ENCODE peak calls at places on chromosomes 6 and 20, in seven cellular contexts. One of them, this sample, is unnamed.

GRCh38 chr20:36642136-36642535 is 3.9 kb downstream of the SLA2 start:
- DNase-seq in ascending aorta: no peak
- DNase-seq in PC-9: no peak
- DNase-seq in SJSA1: no peak
- DNase-seq in Karpas-422: no peak
- DNase-seq in A673: no peak
- DNase-seq in colonic mucosa: no peak
- DNase-seq in this sample: no peak

GRCh38 chr20:41405436-41405835 is 38.8 kb upstream of the EMILIN3 start:
- DNase-seq in Karpas-422: no peak
- DNase-seq in A673: no peak
- DNase-seq in SJSA1: no peak
- DNase-seq in colonic mucosa: no peak
- DNase-seq in ascending aorta: no peak
- DNase-seq in PC-9: no peak
- DNase-seq in this sample: no peak

GRCh38 chr20:1296117-1296610 is 30.1 kb downstream of the SNPH start:
- DNase-seq in ascending aorta: no peak
- DNase-seq in PC-9: no peak
- DNase-seq in Karpas-422: no peak
- DNase-seq in SJSA1: no peak
- DNase-seq in colonic mucosa: no peak
- DNase-seq in A673: no peak
- DNase-seq in this sample: no peak

GRCh38 chr20:46293084-46293483 is 15.2 kb downstream of the CDH22 start:
- DNase-seq in colonic mucosa: no peak
- DNase-seq in A673: peak
- DNase-seq in SJSA1: peak
- DNase-seq in ascending aorta: no peak
- DNase-seq in Karpas-422: peak
- DNase-seq in PC-9: peak
- DNase-seq in this sample: no peak

GRCh38 chr6:134519456-134519855 is 201.5 kb upstream of the SGK1 start:
- DNase-seq in Karpas-422: peak
- DNase-seq in PC-9: no peak
- DNase-seq in colonic mucosa: no peak
- DNase-seq in SJSA1: no peak
- DNase-seq in A673: peak
- DNase-seq in ascending aorta: no peak
- DNase-seq in this sample: peak

GRCh38 chr6:149012040-149012545 is 265.3 kb downstream of the UST start:
- DNase-seq in colonic mucosa: no peak
- DNase-seq in SJSA1: peak
- DNase-seq in Karpas-422: no peak
- DNase-seq in A673: peak
- DNase-seq in ascending aorta: no peak
- DNase-seq in PC-9: no peak
- DNase-seq in this sample: no peak

GRCh38 chr6:154292855-154293519 is 63.6 kb downstream of the IPCEF1 start:
- DNase-seq in PC-9: peak
- DNase-seq in Karpas-422: no peak
- DNase-seq in ascending aorta: no peak
- DNase-seq in SJSA1: peak
- DNase-seq in colonic mucosa: no peak
- DNase-seq in A673: peak
- DNase-seq in this sample: no peak

GRCh38 chr6:160259143-160259425 is 463 bp upstream of the SLC22A2 start:
- DNase-seq in SJSA1: no peak
- DNase-seq in colonic mucosa: no peak
- DNase-seq in Karpas-422: no peak
- DNase-seq in A673: no peak
- DNase-seq in ascending aorta: no peak
- DNase-seq in PC-9: no peak
- DNase-seq in this sample: no peak

GRCh38 chr6:14468656-14469321 is 351.2 kb downstream of the CD83 start:
- DNase-seq in A673: no peak
- DNase-seq in PC-9: no peak
- DNase-seq in SJSA1: no peak
- DNase-seq in colonic mucosa: no peak
- DNase-seq in Karpas-422: no peak
- DNase-seq in ascending aorta: no peak
- DNase-seq in this sample: no peak

GRCh38 chr6:37426945-37427510 is 6.0 kb upstream of the CMTR1 start:
- DNase-seq in PC-9: no peak
- DNase-seq in colonic mucosa: no peak
- DNase-seq in SJSA1: no peak
- DNase-seq in Karpas-422: peak
- DNase-seq in A673: no peak
- DNase-seq in ascending aorta: no peak
- DNase-seq in this sample: no peak

DNA sequence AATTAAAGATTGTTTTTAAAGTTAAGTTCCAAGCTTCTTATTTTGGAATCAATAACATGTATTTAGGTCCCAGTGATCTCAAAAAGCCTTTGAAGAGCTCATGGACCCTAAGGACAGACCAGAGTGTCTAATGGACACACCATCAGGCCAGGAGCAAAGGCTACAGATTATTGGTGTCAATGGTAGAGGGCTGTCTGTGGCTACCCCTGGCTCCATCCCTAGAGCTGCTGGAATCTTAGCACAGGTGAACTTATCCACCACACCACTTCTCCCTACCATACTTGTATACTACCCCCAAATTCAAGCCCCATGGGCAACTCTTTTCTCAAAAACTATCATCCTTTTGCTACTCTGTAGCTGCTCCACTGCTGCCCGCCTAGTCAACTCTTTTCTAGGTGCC is 79.4 kb upstream of the BEND6 start:
- DNase-seq in PC-9: no peak
- DNase-seq in ascending aorta: no peak
- DNase-seq in SJSA1: no peak
- DNase-seq in colonic mucosa: no peak
- DNase-seq in Karpas-422: no peak
- DNase-seq in A673: no peak
- DNase-seq in this sample: no peak
- H3K27ac ChIP-seq in PC-9: no peak
- H3K27ac ChIP-seq in ascending aorta: no peak
- H3K27ac ChIP-seq in SJSA1: no peak
- H3K27ac ChIP-seq in colonic mucosa: peak
- H3K27ac ChIP-seq in Karpas-422: no peak
- H3K27ac ChIP-seq in A673: no peak
- H3K27ac ChIP-seq in this sample: no peak

GRCh38 chr20:61435184-61435822 is 183.2 kb downstream of the CDH4 start:
- DNase-seq in colonic mucosa: no peak
- DNase-seq in A673: no peak
- DNase-seq in PC-9: no peak
- DNase-seq in ascending aorta: no peak
- DNase-seq in Karpas-422: no peak
- DNase-seq in SJSA1: no peak
- DNase-seq in this sample: no peak

GRCh38 chr20:61437280-61438206 is 185.5 kb downstream of the CDH4 start:
- DNase-seq in Karpas-422: no peak
- DNase-seq in A673: peak
- DNase-seq in colonic mucosa: no peak
- DNase-seq in ascending aorta: no peak
- DNase-seq in SJSA1: no peak
- DNase-seq in PC-9: no peak
- DNase-seq in this sample: no peak

GRCh38 chr20:61436268-61436667 is 184.2 kb downstream of the CDH4 start:
- DNase-seq in A673: peak
- DNase-seq in PC-9: no peak
- DNase-seq in colonic mucosa: no peak
- DNase-seq in Karpas-422: no peak
- DNase-seq in SJSA1: peak
- DNase-seq in ascending aorta: no peak
- DNase-seq in this sample: no peak

GRCh38 chr20:61435823-61436220 is 183.8 kb downstream of the CDH4 start:
- DNase-seq in SJSA1: no peak
- DNase-seq in PC-9: no peak
- DNase-seq in ascending aorta: no peak
- DNase-seq in colonic mucosa: no peak
- DNase-seq in A673: no peak
- DNase-seq in Karpas-422: no peak
- DNase-seq in this sample: no peak

GRCh38 chr20:61436674-61437279 is 184.7 kb downstream of the CDH4 start:
- DNase-seq in PC-9: no peak
- DNase-seq in SJSA1: peak
- DNase-seq in ascending aorta: no peak
- DNase-seq in colonic mucosa: no peak
- DNase-seq in A673: peak
- DNase-seq in Karpas-422: no peak
- DNase-seq in this sample: no peak
- H3K27ac ChIP-seq in PC-9: no peak
- H3K27ac ChIP-seq in SJSA1: peak
- H3K27ac ChIP-seq in ascending aorta: no peak
- H3K27ac ChIP-seq in colonic mucosa: no peak
- H3K27ac ChIP-seq in A673: peak
- H3K27ac ChIP-seq in Karpas-422: no peak
- H3K27ac ChIP-seq in this sample: no peak

DNA sequence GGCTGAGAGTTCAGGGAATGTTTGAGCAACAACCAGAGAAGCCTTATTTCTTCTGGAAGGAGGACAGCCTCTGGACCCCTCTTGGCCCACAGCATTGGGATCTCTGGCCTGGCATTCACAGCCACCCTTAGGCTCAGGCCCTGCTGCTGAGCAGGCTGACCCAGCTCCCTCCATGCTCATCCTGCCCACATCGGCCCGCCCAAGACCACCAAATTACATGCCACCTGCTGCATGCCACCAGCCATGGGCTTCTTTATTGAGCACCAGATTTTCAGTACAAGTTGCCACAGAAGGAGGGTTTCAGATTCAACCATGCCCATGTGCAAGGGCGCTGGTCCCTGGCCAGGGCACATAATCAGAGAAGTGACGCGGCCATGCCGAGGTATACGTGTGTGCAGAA is 32.2 kb downstream of the ADA start:
- DNase-seq in PC-9: no peak
- DNase-seq in SJSA1: no peak
- DNase-seq in ascending aorta: no peak
- DNase-seq in colonic mucosa: no peak
- DNase-seq in A673: no peak
- DNase-seq in Karpas-422: no peak
- DNase-seq in this sample: no peak
- H3K27ac ChIP-seq in PC-9: no peak
- H3K27ac ChIP-seq in SJSA1: no peak
- H3K27ac ChIP-seq in ascending aorta: no peak
- H3K27ac ChIP-seq in colonic mucosa: no peak
- H3K27ac ChIP-seq in A673: no peak
- H3K27ac ChIP-seq in Karpas-422: no peak
- H3K27ac ChIP-seq in this sample: no peak

DNA sequence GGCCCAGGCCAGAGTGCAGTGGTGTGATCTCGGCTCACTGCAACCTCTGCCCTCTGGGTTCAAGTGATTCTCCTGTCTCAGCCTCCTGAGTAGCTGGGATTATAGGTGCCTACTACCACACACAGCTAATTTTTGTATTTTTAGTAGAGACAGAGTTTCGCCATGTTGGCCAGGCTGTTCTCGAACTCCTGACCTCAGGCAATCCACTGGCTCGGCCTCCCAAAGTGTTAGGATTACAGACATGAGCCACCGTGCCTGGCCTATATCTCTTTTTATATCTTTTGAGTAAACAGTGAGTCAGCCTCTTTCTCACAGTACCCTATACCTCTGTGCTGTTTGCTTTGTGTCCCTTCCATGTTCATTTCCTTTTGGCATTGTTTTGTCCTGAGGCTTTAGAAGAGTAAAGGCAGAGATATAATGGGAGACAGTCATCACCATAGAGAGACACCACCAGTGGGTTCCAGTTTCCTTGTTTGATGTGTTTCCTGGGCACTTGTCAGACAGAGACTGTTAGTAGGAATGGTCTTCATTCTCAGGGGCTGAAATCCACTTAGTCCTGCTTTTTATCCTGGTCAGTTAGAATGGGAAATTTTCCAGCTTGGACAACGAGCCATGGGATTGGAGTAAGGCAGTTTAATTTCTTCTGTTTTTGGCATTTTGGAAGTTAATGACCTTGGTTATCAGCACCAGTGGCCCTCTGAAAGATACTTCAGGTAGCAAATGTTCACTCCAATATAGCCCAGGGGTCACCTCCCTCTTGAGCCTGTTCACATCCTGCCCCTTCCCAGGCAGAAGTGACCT is 32.2 kb upstream of the ASXL1 start:
- DNase-seq in A673: no peak
- DNase-seq in ascending aorta: no peak
- DNase-seq in colonic mucosa: peak
- DNase-seq in SJSA1: peak
- DNase-seq in PC-9: peak
- DNase-seq in Karpas-422: no peak
- DNase-seq in this sample: no peak
- H3K27ac ChIP-seq in A673: no peak
- H3K27ac ChIP-seq in ascending aorta: no peak
- H3K27ac ChIP-seq in colonic mucosa: peak
- H3K27ac ChIP-seq in SJSA1: peak
- H3K27ac ChIP-seq in PC-9: peak
- H3K27ac ChIP-seq in Karpas-422: no peak
- H3K27ac ChIP-seq in this sample: no peak

GRCh38 chr6:144347933-144348332 is 62.8 kb downstream of the UTRN start:
- DNase-seq in PC-9: no peak
- DNase-seq in A673: no peak
- DNase-seq in SJSA1: no peak
- DNase-seq in colonic mucosa: no peak
- DNase-seq in ascending aorta: no peak
- DNase-seq in Karpas-422: no peak
- DNase-seq in this sample: no peak

GRCh38 chr6:144351338-144351737 is 66.2 kb downstream of the UTRN start:
- DNase-seq in A673: no peak
- DNase-seq in SJSA1: no peak
- DNase-seq in PC-9: no peak
- DNase-seq in Karpas-422: no peak
- DNase-seq in ascending aorta: no peak
- DNase-seq in colonic mucosa: no peak
- DNase-seq in this sample: no peak

GRCh38 chr6:144350176-144350575 is 65.0 kb downstream of the UTRN start:
- DNase-seq in PC-9: no peak
- DNase-seq in colonic mucosa: no peak
- DNase-seq in SJSA1: no peak
- DNase-seq in A673: no peak
- DNase-seq in ascending aorta: no peak
- DNase-seq in Karpas-422: no peak
- DNase-seq in this sample: no peak

GRCh38 chr6:144351741-144352140 is 66.6 kb downstream of the UTRN start:
- DNase-seq in A673: no peak
- DNase-seq in ascending aorta: no peak
- DNase-seq in Karpas-422: no peak
- DNase-seq in colonic mucosa: no peak
- DNase-seq in PC-9: no peak
- DNase-seq in SJSA1: no peak
- DNase-seq in this sample: no peak

GRCh38 chr6:144349690-144350132 is 64.6 kb downstream of the UTRN start:
- DNase-seq in SJSA1: peak
- DNase-seq in ascending aorta: no peak
- DNase-seq in PC-9: peak
- DNase-seq in colonic mucosa: no peak
- DNase-seq in A673: no peak
- DNase-seq in Karpas-422: no peak
- DNase-seq in this sample: no peak
- H3K27ac ChIP-seq in SJSA1: peak
- H3K27ac ChIP-seq in ascending aorta: peak
- H3K27ac ChIP-seq in PC-9: peak
- H3K27ac ChIP-seq in colonic mucosa: peak
- H3K27ac ChIP-seq in A673: no peak
- H3K27ac ChIP-seq in Karpas-422: no peak
- H3K27ac ChIP-seq in this sample: peak

This sample was measured in CD4-positive, alpha-beta T cell.